ENCODE peak calls at places on chromosomes 16 and 17, in six cellular contexts. F, D, H, M, J and Z are unnamed samples.

GRCh38 chr17:46139365-46140210 is 53.6 kb downstream of the KANSL1 start:
- DNase-seq in F (no peak), D (no peak), H (no peak), M (no peak), J (no peak), Z (no peak)

GRCh38 chr16:22189473-22190168 is 16.5 kb upstream of the EEF2K start:
- DNase-seq in F (peak; percentile 38), D (no peak), H (no peak), M (no peak), J (peak; percentile 89), Z (no peak)

GRCh38 chr16:29678691-29679267 is at the start of gene QPRT:
- DNase-seq in F (peak; percentile 90), D (peak; percentile 70), H (no peak), M (no peak), J (peak; percentile 72), Z (peak; percentile 90)

GRCh38 chr17:41906465-41907184 is 12.1 kb downstream of the ACLY start:
- DNase-seq in F (peak; percentile 30), D (peak; percentile 27), H (no peak), M (no peak), J (no peak), Z (no peak)

GRCh38 chr16:65667013-65667578 is 545.2 kb upstream of the CDH11 start:
- DNase-seq in F (peak; percentile 34), D (peak; percentile 65), H (no peak), M (no peak), J (no peak), Z (no peak)

GRCh38 chr17:75876938-75877751 is 1.2 kb downstream of the TRIM47 start:
- DNase-seq in F (peak; percentile 99), D (no peak), H (peak; percentile 91), M (peak; percentile 91), J (peak; percentile 85), Z (peak; percentile 46)

GRCh38 chr17:21286066-21286770 is 1.7 kb downstream of the MAP2K3 start:
- DNase-seq in F (peak; percentile 99), D (peak; percentile 76), H (peak; percentile 96), M (peak; percentile 92), J (peak; percentile 88), Z (peak; percentile 82)

GRCh38 chr16:5916711-5917191 is 819.2 kb upstream of the EEF2KMT start:
- DNase-seq in F (no peak), D (no peak), H (no peak), M (no peak), J (no peak), Z (no peak)

GRCh38 chr16:4361944-4362311 is 9.7 kb upstream of the VASN start:
- DNase-seq in F (no peak), D (no peak), H (no peak), M (peak; percentile 47), J (no peak), Z (no peak)

GRCh38 chr16:50196736-50197135 is 43.6 kb downstream of the TENT4B start:
- DNase-seq in F (peak; percentile 42), D (no peak), H (no peak), M (no peak), J (no peak), Z (no peak)

GRCh38 chr16:30527635-30528178 is 1.3 kb upstream of the ZNF768 start:
- DNase-seq in F (no peak), D (no peak), H (no peak), M (no peak), J (peak; percentile 56), Z (no peak)

GRCh38 chr17:48915459-48916282 is 7.5 kb downstream of the UBE2Z start:
- DNase-seq in F (peak; percentile 96), D (peak; percentile 33), H (peak; percentile 31), M (no peak), J (no peak), Z (no peak)

GRCh38 chr16:64784635-64785034 is 337.2 kb downstream of the CDH11 start:
- DNase-seq in F (no peak), D (no peak), H (no peak), M (no peak), J (no peak), Z (no peak)

GRCh38 chr16:2331932-2332267 is 8.6 kb downstream of the ABCA3 start:
- DNase-seq in F (no peak), D (no peak), H (peak; percentile 67), M (no peak), J (no peak), Z (no peak)
- H3K4me3 ChIP-seq in F (no peak overlapping the region), D (no peak overlapping the region), H (no peak overlapping the region), M (no peak overlapping the region), J (no peak overlapping the region), Z (no peak overlapping the region)

GRCh38 chr16:81276323-81276722 is 37.8 kb downstream of the BCO1 start:
- DNase-seq in F (no peak), D (no peak), H (no peak), M (no peak), J (peak; percentile 28), Z (no peak)

GRCh38 chr16:81278526-81278925 is 36.2 kb upstream of the GAN start:
- DNase-seq in F (no peak), D (no peak), H (no peak), M (no peak), J (no peak), Z (no peak)

GRCh38 chr16:81279375-81279774 is 35.4 kb upstream of the GAN start:
- DNase-seq in F (peak; percentile 17), D (no peak), H (no peak), M (no peak), J (no peak), Z (no peak)

GRCh38 chr16:81275795-81276194 is 37.3 kb downstream of the BCO1 start:
- DNase-seq in F (no peak), D (no peak), H (no peak), M (no peak), J (peak; percentile 88), Z (peak; percentile 17)

GRCh38 chr16:81277681-81278080 is 37.1 kb upstream of the GAN start:
- DNase-seq in F (no peak), D (no peak), H (no peak), M (no peak), J (peak; percentile 82), Z (peak; percentile 92)
- H3K4me1 ChIP-seq in F (no peaks in the 10 kb centered on the region), D (no peaks in the 10 kb centered on the region), H (no peaks in the 10 kb centered on the region), M (no peaks in the 10 kb centered on the region), J (peaks cover 41% of the 10 kb centered on the region), Z (peaks cover 59% of the 10 kb centered on the region)

DNA sequence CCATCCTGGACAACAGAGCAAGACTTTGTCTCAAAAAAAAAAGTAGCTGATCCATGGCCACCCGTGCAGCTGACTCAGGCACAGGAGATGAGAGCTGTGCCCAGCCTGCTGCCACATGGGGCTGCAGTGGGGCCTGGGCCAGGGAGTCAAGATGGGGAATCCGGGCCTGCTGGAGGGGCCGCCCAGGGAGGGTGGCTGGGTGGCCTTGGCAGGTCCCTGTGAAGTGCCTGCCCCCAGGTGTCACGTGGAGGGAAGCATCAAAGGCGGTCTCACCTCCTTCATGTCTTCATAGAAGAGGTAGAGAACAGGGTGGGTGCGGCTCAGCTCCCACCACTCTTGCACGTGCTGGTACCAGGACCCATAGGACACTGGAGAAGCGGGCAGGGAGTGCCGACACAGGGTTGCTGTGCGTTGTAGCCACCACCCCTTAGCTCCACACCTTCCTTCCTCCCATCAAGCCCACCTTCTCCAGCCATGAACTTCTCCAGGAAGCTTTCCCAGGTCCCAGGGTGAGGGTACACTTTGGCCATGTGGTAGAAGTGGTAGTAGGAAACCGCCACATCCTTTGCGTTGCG is 3.8 kb downstream of the SULT1A2 start:
- DNase-seq in F (no peak), D (no peak), H (no peak), M (no peak), J (no peak), Z (no peak)
- H3K4me3 ChIP-seq in F (no peak overlapping the region), D (no peak overlapping the region), H (no peak overlapping the region), M (no peak overlapping the region), J (no peak overlapping the region), Z (no peak overlapping the region)

GRCh38 chr17:56744721-56745120 is 89.0 kb downstream of the C17orf67 start:
- DNase-seq in F (no peak), D (no peak), H (no peak), M (no peak), J (no peak), Z (no peak)
- H3K4me1 ChIP-seq in F (peaks cover 3% of the 10 kb centered on the region), D (no peaks in the 10 kb centered on the region), H (no peaks in the 10 kb centered on the region), M (no peaks in the 10 kb centered on the region), J (no peaks in the 10 kb centered on the region), Z (no peaks in the 10 kb centered on the region)

DNA sequence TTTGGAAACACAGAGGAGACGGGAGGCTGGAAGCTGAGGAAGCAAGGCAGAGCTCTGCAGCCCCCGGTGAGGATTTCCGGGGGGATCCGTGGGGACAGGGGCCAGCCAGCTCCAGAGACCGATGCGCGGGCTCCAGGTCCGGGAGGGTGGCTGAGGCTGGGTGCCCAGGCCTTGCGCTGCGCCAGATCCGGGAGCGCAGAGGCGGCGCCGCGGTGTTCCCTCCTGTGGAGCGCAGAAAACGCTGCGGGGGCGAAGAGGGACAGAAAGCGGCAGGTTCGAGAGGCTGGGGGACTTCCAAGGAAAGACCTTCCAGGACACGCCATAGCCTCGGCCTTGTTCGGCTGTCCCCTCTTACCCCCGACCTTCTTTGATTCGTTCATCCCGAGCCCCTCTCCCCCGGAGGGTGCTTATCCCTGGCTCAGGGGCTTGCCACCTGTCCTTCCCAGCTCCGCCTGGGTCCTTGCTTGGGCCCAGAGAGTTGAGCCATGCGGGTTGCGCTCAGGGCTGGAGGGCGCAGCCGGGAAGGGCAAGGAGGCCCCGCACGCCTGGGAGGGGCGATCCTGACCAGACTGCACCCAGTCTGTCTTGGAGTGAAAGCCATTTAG is 697 bp upstream of the SHISA9 start:
- DNase-seq in F (no peak), D (no peak), H (no peak), M (no peak), J (no peak), Z (no peak)
- H3K4me3 ChIP-seq in F (no peak overlapping the region), D (no peak overlapping the region), H (no peak overlapping the region), M (no peak overlapping the region), J (no peak overlapping the region), Z (no peak overlapping the region)

DNA sequence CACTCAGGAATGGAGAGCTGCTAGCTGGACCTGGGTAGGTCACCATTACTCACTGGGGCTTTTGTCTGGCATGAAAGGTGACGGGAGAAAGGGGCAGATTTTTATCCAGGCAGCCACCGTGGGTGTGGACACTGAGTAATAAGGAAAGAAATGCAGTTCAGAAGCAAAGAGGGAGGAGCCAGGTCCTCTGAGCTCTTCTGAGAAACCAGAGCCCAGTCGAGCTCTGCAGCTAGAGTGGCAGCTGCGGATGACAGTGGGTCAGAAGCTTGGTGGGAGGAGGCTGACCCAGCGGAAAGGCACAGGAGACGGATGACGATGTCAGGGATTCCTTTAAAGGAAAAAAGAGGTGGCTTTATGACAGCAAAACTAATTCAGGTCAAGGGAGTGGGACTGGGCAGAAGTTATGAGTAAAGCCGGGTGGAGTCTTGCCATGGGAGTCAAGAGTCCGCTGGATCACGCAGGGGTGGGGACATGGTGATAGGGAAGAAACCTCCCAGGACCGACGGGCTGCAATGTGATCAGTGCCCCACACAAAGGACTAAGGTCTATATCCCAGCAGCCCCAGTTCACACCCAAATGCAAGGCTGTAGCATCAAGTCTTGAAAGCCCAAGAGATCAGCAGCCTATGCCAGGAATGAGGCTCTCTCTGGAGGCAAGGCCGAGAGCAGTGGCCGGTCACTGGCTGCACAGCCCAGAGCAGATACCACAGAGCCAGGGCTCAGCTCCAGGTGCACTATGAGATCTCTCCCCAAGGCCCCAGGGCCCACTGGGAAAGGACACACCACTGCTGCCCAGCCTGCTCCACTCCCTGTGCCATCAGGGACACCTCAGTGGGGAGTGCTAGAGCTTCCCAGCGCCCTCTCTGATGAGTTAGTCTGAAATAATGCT is 6.3 kb upstream of the MNT start:
- DNase-seq in F (peak; percentile 97), D (no peak), H (no peak), M (no peak), J (peak; percentile 92), Z (peak; percentile 76)
- H3K4me1 ChIP-seq in F (peaks cover 25% of the 10 kb centered on the region), D (peaks cover 51% of the 10 kb centered on the region), H (peaks cover 4% of the 10 kb centered on the region), M (peaks cover 6% of the 10 kb centered on the region), J (peaks cover 57% of the 10 kb centered on the region), Z (peaks cover 17% of the 10 kb centered on the region)